ENCODE peak calls at places on chromosomes 4 and X, in five cellular contexts. X is BJ, J is fibroblast of villous mesenchyme, Y is coronary artery, N is mucosa of descending colon. C is an unnamed sample.

GRCh38 chr4:185566425-185566824 is 31.1 kb upstream of the PDLIM3 start:
- DNase-seq in X (no peak), Y (no peak), J (peak; percentile 34), N (no peak), C (no peak)

GRCh38 chr4:4673070-4673469 is 131.2 kb upstream of the STX18 start:
- DNase-seq in J (peak; percentile 81), Y (no peak), X (no peak), N (peak; percentile 40), C (no peak)

GRCh38 chr4:180926277-180926676 is 1316.9 kb upstream of the TENM3 start:
- DNase-seq in Y (no peak), X (no peak), N (no peak), J (no peak), C (no peak)

GRCh38 chr4:125123710-125124109 is 191.0 kb upstream of the FAT4 start:
- DNase-seq in X (no peak), N (no peak), Y (no peak), J (peak; percentile 31), C (peak; percentile 41)

GRCh38 chrX:22748093-22748999 is 251.4 kb upstream of the DDX53 start:
- DNase-seq in J (peak; percentile 31), X (no peak), Y (no peak), N (peak; percentile 37), C (peak; percentile 13)

GRCh38 chrX:133218329-133218728 is at the start of gene TFDP3:
- DNase-seq in X (no peak), J (no peak), Y (no peak), N (no peak), C (no peak)

GRCh38 chr4:6852582-6852981 is 57.0 kb upstream of the TBC1D14 start:
- DNase-seq in J (no peak), Y (no peak), N (no peak), X (no peak), C (no peak)

GRCh38 chr4:159049780-159050375 is 53.0 kb upstream of the RAPGEF2 start:
- DNase-seq in X (no peak), Y (no peak), N (no peak), J (no peak), C (no peak)

GRCh38 chr4:116126794-116127193 is 958.6 kb downstream of the TRAM1L1 start:
- DNase-seq in Y (no peak), N (no peak), J (no peak), X (no peak), C (no peak)

GRCh38 chr4:80226091-80226490 is 28.8 kb downstream of the PRDM8 start:
- DNase-seq in Y (no peak), N (no peak), J (no peak), X (no peak), C (no peak)

GRCh38 chr4:20272411-20272872 is 20.7 kb downstream of the SLIT2 start:
- DNase-seq in J (peak; percentile 82), X (no peak), N (no peak), Y (no peak), C (peak; percentile 70)

GRCh38 chrX:16958356-16958755 is 11.9 kb downstream of the REPS2 start:
- DNase-seq in X (no peak), J (no peak), N (no peak), Y (no peak), C (no peak)

GRCh38 chrX:151082077-151082948 is 94.1 kb upstream of the GPR50 start:
- DNase-seq in Y (no peak), N (peak; percentile 66), X (no peak), J (peak; percentile 37), C (no peak)

GRCh38 chr4:8171941-8172924 is 13.6 kb upstream of the ABLIM2 start:
- DNase-seq in J (peak; percentile 52), X (no peak), N (no peak), Y (no peak), C (no peak)

GRCh38 chr4:54586343-54586953 is 71.3 kb upstream of the KIT start:
- DNase-seq in X (peak; percentile 77), N (peak; percentile 52), Y (no peak), J (peak; percentile 69), C (peak; percentile 26)

GRCh38 chr4:184396001-184396400 is 78.3 kb downstream of the IRF2 start:
- DNase-seq in N (no peak), X (no peak), J (peak; percentile 89), Y (no peak), C (peak; percentile 53)
- H3K4me3 ChIP-seq in N (no peak overlapping the region), X (no peak overlapping the region), J (no peak overlapping the region), Y (no peak overlapping the region), C (no peak overlapping the region)

DNA sequence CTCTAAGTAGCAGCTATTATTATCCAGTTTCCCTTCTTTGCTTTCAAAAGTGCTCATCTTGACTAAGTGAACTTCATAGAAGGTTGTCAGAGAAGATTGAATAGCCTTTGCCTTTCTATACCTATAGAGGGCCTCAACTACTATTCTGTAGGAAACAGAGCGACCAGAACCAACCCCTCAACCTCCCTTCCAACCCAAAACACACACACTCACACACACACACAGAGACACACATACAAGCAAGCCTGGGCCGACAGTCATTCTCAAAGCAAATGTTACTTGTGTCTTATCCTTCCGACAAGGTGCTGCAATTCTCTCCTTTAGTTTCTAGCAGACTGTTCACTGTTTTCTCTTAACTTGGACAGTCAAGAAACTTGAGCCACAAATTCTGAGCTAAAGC is 201.6 kb downstream of the DCTD start:
- DNase-seq in X (no peak), J (no peak), Y (no peak), N (no peak), C (no peak)
- TF ChIP-seq CTCF in X (no peak), J (no peak), Y (no peak), N (no peak), C (no peak)

DNA sequence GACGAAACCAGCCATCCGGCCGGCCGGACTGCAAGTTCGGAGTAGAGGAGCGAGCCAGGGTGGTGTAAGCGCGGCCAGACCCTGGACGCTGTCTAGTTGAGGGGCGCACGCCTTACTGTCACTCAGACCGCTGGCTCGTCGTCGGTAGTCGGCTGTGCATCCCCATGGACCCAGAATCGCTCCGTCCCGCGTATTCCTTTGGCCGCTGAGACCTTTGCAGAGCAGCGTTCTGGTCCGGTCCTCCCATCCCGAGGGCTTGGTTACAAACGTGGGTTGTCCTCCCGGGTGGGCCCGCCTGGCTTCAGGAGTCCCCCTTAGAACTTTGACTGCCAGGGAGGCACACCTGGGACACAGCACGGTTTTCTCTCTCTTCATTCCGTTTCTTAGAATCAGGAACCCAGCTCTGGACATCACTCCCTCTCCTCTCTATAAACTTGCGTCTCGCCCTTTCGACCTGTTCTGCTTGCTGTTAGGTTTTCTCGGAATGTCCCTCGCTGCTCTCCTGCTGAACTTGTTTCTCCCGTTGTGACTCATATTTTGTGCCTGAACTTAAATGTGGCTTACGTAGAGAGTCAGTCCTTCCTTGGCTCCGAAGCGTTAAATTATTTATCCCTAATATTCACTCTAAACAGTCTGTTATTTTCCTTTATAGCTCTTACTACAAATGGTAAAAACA is 682 bp downstream of the PGM2 start:
- DNase-seq in Y (no peak), X (no peak), N (peak; percentile 36), J (peak; percentile 59), C (no peak)
- H3K4me3 ChIP-seq in Y (peak overlapping the region; percentile 81), X (peak overlapping the region; percentile 74), N (peak overlapping the region; percentile 55), J (peak overlapping the region; percentile 76), C (peak overlapping the region; percentile 84)

DNA sequence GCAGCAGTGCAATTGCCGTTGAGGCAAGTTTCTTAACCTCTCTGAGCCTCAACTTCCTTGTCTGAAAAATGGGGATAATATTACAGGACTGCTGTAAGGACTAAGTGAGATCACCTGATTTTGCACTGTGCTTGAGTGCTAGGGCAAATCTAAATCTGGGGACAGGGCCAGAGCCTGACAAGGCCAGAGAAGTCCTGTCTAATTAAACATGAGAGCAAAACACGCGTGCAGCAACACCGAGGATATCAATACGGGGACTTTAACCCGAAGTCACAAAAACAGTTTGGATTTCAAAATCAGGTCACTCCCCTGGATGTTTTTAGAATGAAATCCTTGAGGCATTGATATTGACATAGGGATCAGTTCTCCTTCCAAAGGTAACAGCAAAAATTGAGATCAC is 5.7 kb upstream of the GJB1 start:
- DNase-seq in Y (no peak), X (no peak), J (no peak), N (no peak), C (no peak)
- TF ChIP-seq CTCF in Y (no peak), X (no peak), J (no peak), N (no peak), C (no peak)

GRCh38 chrX:15751160-15751819 is 13.2 kb downstream of the CA5B start:
- DNase-seq in Y (no peak), N (no peak), J (peak; percentile 92), X (peak; percentile 84), C (peak; percentile 26)
- H3K4me3 ChIP-seq in Y (peak overlapping the region; percentile 14), N (no peak overlapping the region), J (peak overlapping the region; percentile 26), X (no peak overlapping the region), C (no peak overlapping the region)

DNA sequence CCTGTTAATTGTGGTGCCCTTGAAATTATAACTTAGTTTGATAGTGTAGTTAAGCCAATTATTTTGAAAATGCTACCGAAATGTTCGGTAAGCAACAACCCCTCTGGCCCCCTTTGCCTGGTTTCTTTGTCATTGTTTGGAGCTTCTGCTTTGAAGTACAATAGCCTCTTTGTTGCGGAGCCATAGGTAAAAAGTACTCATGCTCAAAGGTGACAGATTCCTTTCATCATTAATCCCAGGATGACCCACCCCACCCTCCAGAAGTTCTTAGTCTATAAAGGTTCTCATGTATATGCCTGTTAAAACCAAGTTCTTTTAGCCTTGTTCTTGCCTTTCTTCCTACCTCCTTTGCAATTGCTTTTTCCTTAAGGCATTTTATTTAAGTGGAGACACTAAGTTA is 42.4 kb upstream of the SMARCAD1 start:
- DNase-seq in N (no peak), J (no peak), Y (no peak), X (no peak), C (no peak)
- TF ChIP-seq CTCF in N (no peak), J (no peak), Y (no peak), X (no peak), C (no peak)

GRCh38 chrX:102154218-102154860 is 1.4 kb downstream of the BEX5 start:
- DNase-seq in N (peak; percentile 9), X (no peak), Y (no peak), J (no peak), C (no peak)
- H3K4me3 ChIP-seq in N (no peak overlapping the region), X (no peak overlapping the region), Y (peak overlapping the region; percentile 68), J (no peak overlapping the region), C (no peak overlapping the region)